ENCODE peak calls at places on chromosomes 16 and 17, in six cellular contexts. Y, H, M, G, O and A are unnamed samples.
A peak's percentile ranks its signal among the peaks of the same experiment; 100 is the strongest.

GRCh38 chr17:1484586-1485310 is 7.7 kb downstream of the MYO1C start:
- DNase-seq in M (no peak), Y (peak; percentile 61), H (peak; percentile 37), G (no peak), O (peak; percentile 65), A (peak; percentile 82)

GRCh38 chr17:29793501-29793900 is 136.5 kb downstream of the SSH2 start:
- DNase-seq in Y (no peak), M (no peak), O (no peak), G (no peak), H (no peak), A (no peak)

GRCh38 chr17:21194688-21195087 is 19.3 kb downstream of the TMEM11 start:
- DNase-seq in G (no peak), M (peak; percentile 68), O (no peak), Y (peak; percentile 62), H (peak; percentile 73), A (no peak)

GRCh38 chr16:89842471-89843408 is 14.5 kb downstream of the SPIRE2 start:
- DNase-seq in M (no peak), H (no peak), Y (no peak), G (no peak), O (peak; percentile 42), A (no peak)

GRCh38 chr16:56691885-56692284 is 9.6 kb downstream of the MT1X start:
- DNase-seq in O (peak; percentile 83), G (no peak), Y (no peak), M (no peak), H (peak; percentile 39), A (no peak)

GRCh38 chr17:13550291-13550690 is 51.4 kb downstream of the HS3ST3A1 start:
- DNase-seq in G (no peak), H (no peak), Y (no peak), O (no peak), M (no peak), A (no peak)

GRCh38 chr17:57747221-57748017 is 2.3 kb upstream of the CCDC182 start:
- DNase-seq in O (peak; percentile 45), G (no peak), H (peak; percentile 71), Y (peak; percentile 87), M (peak; percentile 59), A (peak; percentile 65)

GRCh38 chr16:87815567-87815966 is 49.8 kb upstream of the KLHDC4 start:
- DNase-seq in O (no peak), H (no peak), M (no peak), G (no peak), Y (no peak), A (no peak)

GRCh38 chr16:80938035-80938927 is 68.4 kb downstream of the CMC2 start:
- DNase-seq in Y (peak; percentile 30), M (peak; percentile 96), O (peak; percentile 78), H (no peak), G (peak; percentile 33), A (no peak)

GRCh38 chr16:87580855-87581261 is 21.4 kb upstream of the JPH3 start:
- DNase-seq in O (peak; percentile 95), Y (peak; percentile 4), M (peak; percentile 35), H (no peak), G (no peak), A (no peak)

GRCh38 chr16:57167951-57168350 is 17.9 kb downstream of the PSME3IP1 start:
- DNase-seq in O (peak; percentile 23), M (peak; percentile 72), Y (peak; percentile 51), G (no peak), H (no peak), A (peak; percentile 48)

GRCh38 chr16:50463581-50464324 is 84.4 kb upstream of the NKD1 start:
- DNase-seq in H (no peak), Y (no peak), G (no peak), M (no peak), O (no peak), A (no peak)

GRCh38 chr16:371729-372521 is 1.6 kb upstream of the MRPL28 start:
- DNase-seq in Y (peak; percentile 65), M (no peak), G (no peak), H (no peak), O (no peak), A (no peak)

GRCh38 chr17:43070872-43071271 is 45.8 kb downstream of the RND2 start:
- DNase-seq in O (no peak), G (no peak), H (no peak), Y (no peak), M (no peak), A (no peak)

GRCh38 chr17:40602445-40603443 is 37.5 kb upstream of the CCR7 start:
- DNase-seq in M (no peak), Y (no peak), G (no peak), O (no peak), H (no peak), A (no peak)

GRCh38 chr17:42608692-42609181 is 437 bp downstream of the RETREG3 start:
- DNase-seq in H (peak; percentile 29), G (no peak), M (no peak), O (no peak), Y (peak; percentile 65), A (peak; percentile 23)

GRCh38 chr17:66397486-66397885 is 95.1 kb downstream of the PRKCA start:
- DNase-seq in Y (peak; percentile 44), M (no peak), G (no peak), H (no peak), O (no peak), A (no peak)

GRCh38 chr16:76176153-76176552 is 101.0 kb upstream of the CNTNAP4 start:
- DNase-seq in Y (no peak), G (no peak), M (no peak), H (no peak), O (peak; percentile 7), A (no peak)